ENCODE peak calls at places on chromosomes 7 and 10, in four cellular contexts. X, W, Q and K are unnamed samples.
A peak's percentile ranks its signal among the peaks of the same experiment; 100 is the strongest.

GRCh38 chr7:20199015-20199737 is 18.0 kb downstream of the MACC1 start:
- DNase-seq in X (peak; percentile 80), W (no peak), Q (peak; percentile 54), K (peak; percentile 39)

GRCh38 chr10:114288424-114289095 is 49.5 kb downstream of the VWA2 start:
- DNase-seq in Q (no peak), X (no peak), W (no peak), K (no peak)

GRCh38 chr10:132414402-132415016 is 17.5 kb downstream of the PWWP2B start:
- DNase-seq in X (no peak), W (no peak), Q (no peak), K (no peak)

GRCh38 chr7:139750459-139751095 is 27.2 kb downstream of the HIPK2 start:
- DNase-seq in W (no peak), X (no peak), Q (no peak), K (no peak)

GRCh38 chr10:72367301-72367970 is 12.7 kb upstream of the DNAJB12 start:
- DNase-seq in Q (peak; percentile 35), X (no peak), W (no peak), K (no peak)

GRCh38 chr7:83413425-83413824 is 235.5 kb downstream of the SEMA3E start:
- DNase-seq in W (no peak), Q (peak; percentile 69), X (no peak), K (no peak)

GRCh38 chr7:95905165-95905564 is 132.8 kb downstream of the DYNC1I1 start:
- DNase-seq in W (no peak), X (no peak), Q (peak; percentile 34), K (no peak)

GRCh38 chr7:27152816-27153486 is 568 bp upstream of the HOXA3 start:
- DNase-seq in W (no peak), X (no peak), Q (no peak), K (no peak)

GRCh38 chr7:85875398-85875797 is 688.5 kb upstream of the SEMA3D start:
- DNase-seq in X (no peak), Q (no peak), W (no peak), K (no peak)

GRCh38 chr7:132249591-132249971 is 326.7 kb downstream of the PLXNA4 start:
- DNase-seq in Q (peak; percentile 83), W (no peak), X (no peak), K (no peak)

GRCh38 chr10:80290474-80291220 is 1.2 kb upstream of the MAT1A start:
- DNase-seq in W (no peak), X (no peak), Q (no peak), K (no peak)

GRCh38 chr10:80449545-80449944 is 4.6 kb upstream of the TSPAN14 start:
- DNase-seq in Q (peak; percentile 55), X (no peak), W (no peak), K (no peak)

GRCh38 chr10:73627300-73627699 is 14.0 kb downstream of the MYOZ1 start:
- DNase-seq in X (no peak), Q (no peak), W (no peak), K (no peak)

GRCh38 chr10:110843031-110843430 is 28.7 kb upstream of the PDCD4 start:
- DNase-seq in X (no peak), Q (no peak), W (no peak), K (no peak)

GRCh38 chr7:139830779-139831498 is 1.9 kb downstream of the TBXAS1 start:
- DNase-seq in W (no peak), Q (no peak), X (no peak), K (no peak)

GRCh38 chr10:44878704-44879530 is 32.2 kb upstream of the TMEM72 start:
- DNase-seq in X (peak; percentile 70), Q (peak; percentile 97), W (peak; percentile 66), K (peak; percentile 78)

GRCh38 chr10:42743697-42744096 is 38.9 kb upstream of the BMS1 start:
- DNase-seq in Q (no peak), X (no peak), W (no peak), K (no peak)

GRCh38 chr10:51964630-51965029 is 265.2 kb upstream of the CSTF2T start:
- DNase-seq in Q (no peak), X (no peak), W (no peak), K (no peak)